ENCODE peak calls at places on chromosomes 1 and 21, in four cellular contexts. M is endodermal cell; N is naive thymus-derived CD4-positive, alpha-beta T cell; J is endothelial cell of umbilical vein. Z is an unnamed sample.

GRCh38 chr1:19130476-19130875 is 79.6 kb downstream of the UBR4 start:
- DNase-seq in N (no peak), J (no peak), M (no peak), Z (no peak)

GRCh38 chr21:33643658-33644311 is 1.5 kb downstream of the ITSN1 start:
- DNase-seq in N (no peak), M (peak; percentile 54), J (peak; percentile 56), Z (peak; percentile 9)

GRCh38 chr1:100810360-100810759 is 84.3 kb downstream of the EXTL2 start:
- DNase-seq in J (no peak), M (no peak), N (no peak), Z (no peak)

GRCh38 chr1:29508458-29509107 is 272.3 kb downstream of the PTPRU start:
- DNase-seq in M (no peak), N (no peak), J (no peak), Z (no peak)

GRCh38 chr1:25572107-25572506 is 28.7 kb downstream of the LDLRAP1 start:
- DNase-seq in N (no peak), J (no peak), M (no peak), Z (no peak)

GRCh38 chr1:46169811-46170454 is 5.0 kb upstream of the TSPAN1 start:
- DNase-seq in J (no peak), M (no peak), N (no peak), Z (no peak)

GRCh38 chr1:240619901-240620621 is 8.1 kb upstream of the GREM2 start:
- DNase-seq in M (no peak), N (no peak), J (no peak), Z (no peak)

GRCh38 chr1:90821152-90821792 is 104.2 kb upstream of the BARHL2 start:
- DNase-seq in N (no peak), J (no peak), M (no peak), Z (no peak)

GRCh38 chr1:56577859-56578663 is 1.3 kb downstream of the PLPP3 start:
- DNase-seq in J (peak; percentile 72), M (peak; percentile 80), N (no peak), Z (no peak)

GRCh38 chr1:103958699-103959098 is 209.0 kb downstream of the AMY1C start:
- DNase-seq in J (no peak), N (no peak), M (no peak), Z (no peak)

GRCh38 chr1:35452086-35452485 is 105.1 kb downstream of the KIAA0319L start:
- DNase-seq in M (no peak), N (peak; percentile 18), J (peak; percentile 85), Z (no peak)

GRCh38 chr1:153430561-153430960 is 14.2 kb downstream of the S100A7A start:
- DNase-seq in N (no peak), J (no peak), M (no peak), Z (no peak)

GRCh38 chr1:58841455-58841854 is 57.6 kb upstream of the JUN start:
- DNase-seq in N (peak; percentile 5), J (no peak), M (peak; percentile 69), Z (no peak)

GRCh38 chr1:98749152-98749756 is 87.7 kb downstream of the SNX7 start:
- DNase-seq in M (no peak), J (peak; percentile 32), N (peak; percentile 26), Z (peak; percentile 20)

GRCh38 chr1:226664413-226665101 is 74.5 kb downstream of the ITPKB start:
- DNase-seq in N (no peak), M (no peak), J (peak; percentile 82), Z (no peak)

GRCh38 chr1:149887456-149888159 is 11.8 kb upstream of the BOLA1 start:
- DNase-seq in J (peak; percentile 97), N (peak; percentile 96), M (peak; percentile 90), Z (peak; percentile 98)

GRCh38 chr21:43864806-43865470 is at the start of gene AGPAT3:
- DNase-seq in J (no peak), M (no peak), N (peak; percentile 35), Z (peak; percentile 20)

GRCh38 chr1:228289996-228290881 is 82.4 kb downstream of the OBSCN start:
- DNase-seq in M (no peak), J (no peak), N (no peak), Z (no peak)

GRCh38 chr1:185696419-185697150 is 37.6 kb upstream of the HMCN1 start:
- DNase-seq in J (no peak), N (no peak), M (no peak), Z (no peak)

GRCh38 chr1:109627692-109628399 is 8.2 kb downstream of the AMPD2 start:
- DNase-seq in M (peak; percentile 33), J (no peak), N (no peak), Z (no peak)

GRCh38 chr1:2177541-2177940 is 17.0 kb downstream of the FAAP20 start:
- DNase-seq in N (no peak), J (no peak), M (no peak), Z (no peak)

GRCh38 chr1:198199105-198199504 is 42.3 kb downstream of the NEK7 start:
- DNase-seq in J (no peak), M (no peak), N (no peak), Z (no peak)

GRCh38 chr21:42102063-42102462 is 30.9 kb downstream of the UMODL1 start:
- DNase-seq in M (no peak), J (no peak), N (no peak), Z (no peak)

GRCh38 chr1:16139473-16139962 is 16.4 kb downstream of the EPHA2 start:
- DNase-seq in N (no peak), M (no peak), J (peak; percentile 60), Z (no peak)

GRCh38 chr1:198598796-198599321 is 40.0 kb upstream of the PTPRC start:
- DNase-seq in N (no peak), M (no peak), J (no peak), Z (peak; percentile 77)

GRCh38 chr1:41368384-41368783 is 7.2 kb downstream of the FOXO6 start:
- DNase-seq in M (no peak), N (no peak), J (no peak), Z (no peak)

GRCh38 chr1:46571691-46572225 is 20.3 kb upstream of the KNCN start:
- DNase-seq in N (no peak), J (no peak), M (no peak), Z (no peak)

GRCh38 chr1:155219592-155220031 is 11.1 kb downstream of the MTX1 start:
- DNase-seq in N (no peak), J (no peak), M (peak; percentile 74), Z (peak; percentile 41)

DNA sequence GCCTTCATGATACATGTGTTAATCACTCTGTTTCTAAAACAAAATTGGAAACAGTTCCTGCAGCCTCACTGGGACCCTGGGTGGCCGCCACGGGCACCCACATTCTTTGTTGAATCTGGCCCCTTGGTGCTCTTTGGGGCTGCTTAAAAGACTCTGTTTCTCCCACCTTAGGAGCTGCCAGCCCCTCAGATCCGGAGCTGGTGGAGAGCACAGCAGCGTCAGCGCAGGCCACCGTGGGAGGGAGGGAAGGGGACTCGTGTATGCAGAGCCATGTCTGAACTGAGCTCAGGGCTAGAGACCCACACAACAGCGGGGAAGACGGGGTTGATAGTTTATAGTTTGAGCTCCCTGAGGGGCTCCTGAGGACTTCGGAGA is 121.2 kb downstream of the CNIH3 start:
- DNase-seq in N (no peak), M (no peak), J (no peak), Z (no peak)
- H3K4me1 ChIP-seq in N (no peaks in the 10 kb centered on the region), M (peaks cover 3% of the 10 kb centered on the region), J (no peaks in the 10 kb centered on the region), Z (no peaks in the 10 kb centered on the region)

DNA sequence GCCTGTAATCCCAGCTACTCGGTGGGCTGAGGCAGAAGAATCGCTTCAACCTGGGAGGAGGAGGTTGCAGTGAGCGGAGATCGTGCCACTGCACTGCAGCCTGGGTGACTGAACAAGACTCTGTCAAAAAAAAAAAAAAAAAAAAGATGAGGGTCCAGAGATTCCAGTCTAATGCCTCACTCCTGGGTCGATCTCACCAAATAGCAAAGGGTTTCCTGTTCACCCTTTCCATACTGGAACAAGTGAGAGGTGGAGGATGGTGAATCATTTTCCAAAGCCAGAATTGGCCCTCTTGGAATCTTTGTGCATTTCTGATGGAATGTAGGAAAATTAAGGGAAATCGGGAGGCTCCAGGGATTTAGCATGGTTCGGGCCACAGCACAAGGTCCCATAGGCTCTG is 58.1 kb upstream of the ZNF648 start:
- DNase-seq in N (no peak), M (no peak), J (no peak), Z (no peak)
- H3K4me1 ChIP-seq in N (no peaks in the 10 kb centered on the region), M (no peaks in the 10 kb centered on the region), J (no peaks in the 10 kb centered on the region), Z (no peaks in the 10 kb centered on the region)

GRCh38 chr1:31927661-31927980 is 10.5 kb downstream of the PTP4A2 start:
- DNase-seq in N (no peak), J (no peak), M (no peak), Z (no peak)

GRCh38 chr1:31923905-31924304 is 14.3 kb downstream of the PTP4A2 start:
- DNase-seq in N (no peak), M (no peak), J (no peak), Z (no peak)

GRCh38 chr1:31924839-31925238 is 13.3 kb downstream of the PTP4A2 start:
- DNase-seq in J (peak; percentile 59), M (no peak), N (no peak), Z (no peak)

GRCh38 chr1:31926252-31926651 is 11.9 kb downstream of the PTP4A2 start:
- DNase-seq in J (no peak), M (no peak), N (no peak), Z (no peak)

DNA sequence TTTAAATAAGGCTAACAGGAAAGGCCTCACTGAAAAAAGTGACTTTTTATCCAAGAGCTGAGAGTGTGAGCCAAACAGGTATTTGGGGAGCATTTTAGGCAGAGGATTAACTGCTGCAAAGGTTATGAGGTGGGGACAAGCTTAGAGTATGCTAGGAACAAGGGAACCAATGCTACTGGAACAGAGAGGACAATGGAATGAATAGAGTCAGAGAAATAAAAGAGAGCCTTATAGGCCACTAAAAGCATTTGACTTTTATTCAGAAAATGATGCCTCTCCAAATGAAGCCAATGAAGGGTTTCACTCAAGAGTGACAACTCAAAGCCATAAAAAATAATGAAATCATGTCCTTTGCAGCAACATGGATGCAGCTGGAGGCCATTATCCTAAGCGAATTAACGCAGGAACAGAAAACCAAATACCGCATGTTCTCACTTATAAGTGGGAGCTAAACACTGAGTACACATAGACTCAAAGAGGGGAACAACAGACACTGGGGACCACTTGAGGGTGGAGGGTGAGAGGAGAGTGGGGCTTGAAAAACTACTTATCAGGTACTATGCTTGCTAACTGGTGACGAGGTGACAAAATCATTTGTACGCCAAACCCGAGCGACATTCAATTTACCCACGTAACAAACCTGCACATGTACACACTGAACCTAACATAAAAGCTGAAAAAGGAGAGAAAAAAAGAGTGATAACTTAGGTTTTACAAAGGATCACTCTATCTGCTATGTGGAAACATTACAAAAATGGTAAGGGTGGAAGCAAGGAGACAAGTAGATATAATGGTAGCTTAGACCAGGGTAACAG is 11.1 kb downstream of the PTP4A2 start:
- DNase-seq in J (no peak), N (peak; percentile 35), M (no peak), Z (no peak)
- H3K4me1 ChIP-seq in J (peaks cover 49% of the 10 kb centered on the region), N (peaks cover 75% of the 10 kb centered on the region), M (peaks cover 22% of the 10 kb centered on the region), Z (peaks cover 86% of the 10 kb centered on the region)

GRCh38 chr1:234231893-234232276 is 141.4 kb upstream of the COA6 start:
- DNase-seq in N (no peak), J (no peak), M (no peak), Z (no peak)

GRCh38 chr1:234238060-234238459 is 135.2 kb upstream of the COA6 start:
- DNase-seq in M (no peak), J (no peak), N (no peak), Z (no peak)

GRCh38 chr1:234237416-234237815 is 135.8 kb upstream of the COA6 start:
- DNase-seq in M (no peak), J (no peak), N (no peak), Z (peak; percentile 34)

GRCh38 chr1:234234199-234234598 is 139.1 kb upstream of the COA6 start:
- DNase-seq in J (no peak), M (no peak), N (no peak), Z (no peak)

DNA sequence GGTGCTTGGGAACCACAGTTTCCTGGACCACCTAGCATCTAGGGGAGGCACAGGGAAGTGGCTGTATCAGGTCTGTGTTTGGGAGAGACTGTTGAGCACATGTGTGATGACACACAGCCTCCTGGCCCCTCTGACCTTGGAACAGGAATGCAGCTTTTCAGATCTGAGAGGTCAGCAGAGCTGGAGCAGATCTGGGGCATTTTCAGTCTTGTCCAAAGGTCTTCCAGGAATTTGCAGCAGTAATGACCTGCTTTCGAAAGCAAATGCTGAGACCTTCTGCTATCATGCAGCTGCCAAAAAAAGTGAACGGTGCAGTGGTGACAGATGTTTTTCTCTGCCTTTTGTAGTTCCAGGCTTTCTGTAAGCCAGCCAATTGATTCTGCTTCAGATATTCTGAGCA is 137.9 kb upstream of the COA6 start:
- DNase-seq in M (no peak), J (no peak), N (no peak), Z (no peak)
- H3K4me1 ChIP-seq in M (peaks cover 23% of the 10 kb centered on the region), J (no peaks in the 10 kb centered on the region), N (no peaks in the 10 kb centered on the region), Z (no peaks in the 10 kb centered on the region)

Z was measured in CD4-positive, CD25-positive, alpha-beta regulatory T cell.